ENCODE peak calls at places on chromosomes 13 and 19, in five cellular contexts. Z is cardiac fibroblast, O is AG09309, J is neural progenitor cell, Q is B cell. B is an unnamed sample.

GRCh38 chr13:41054212-41054877 is 7.0 kb upstream of the WBP4 start:
- DNase-seq in Z (peak), O (peak), J (peak), Q (peak), B (peak)

GRCh38 chr13:114134111-114134943 is 1.9 kb upstream of the RASA3 start:
- DNase-seq in Z (no peak), O (no peak), J (peak), Q (peak), B (no peak)

GRCh38 chr13:29922281-29922821 is 71.9 kb upstream of the UBL3 start:
- DNase-seq in Z (peak), O (no peak), J (no peak), Q (no peak), B (peak)

GRCh38 chr13:28522871-28523270 is 27.9 kb upstream of the FLT1 start:
- DNase-seq in Z (no peak), O (no peak), J (no peak), Q (no peak), B (no peak)

GRCh38 chr13:111537843-111538499 is 217.5 kb downstream of the TEX29 start:
- DNase-seq in Z (no peak), O (no peak), J (no peak), Q (no peak), B (no peak)

GRCh38 chr19:7534531-7534980 is 961 bp upstream of the PNPLA6 start:
- DNase-seq in Z (peak), O (peak), J (peak), Q (no peak), B (peak)

GRCh38 chr13:66780814-66781213 is 449.3 kb downstream of the PCDH9 start:
- DNase-seq in Z (peak), O (peak), J (no peak), Q (no peak), B (peak)

GRCh38 chr19:3606690-3607289 is at the start of gene TBXA2R:
- DNase-seq in Z (peak), O (no peak), J (peak), Q (peak), B (peak)

GRCh38 chr13:93716623-93717022 is 490.0 kb downstream of the GPC6 start:
- DNase-seq in Z (peak), O (no peak), J (no peak), Q (no peak), B (no peak)

GRCh38 chr19:49801966-49802661 is 11.0 kb downstream of the FUZ start:
- DNase-seq in Z (peak), O (no peak), J (peak), Q (no peak), B (peak)

GRCh38 chr19:4916292-4917082 is 7.2 kb downstream of the UHRF1 start:
- DNase-seq in Z (no peak), O (no peak), J (no peak), Q (peak), B (no peak)

GRCh38 chr19:29966594-29967249 is 24.7 kb downstream of the URI1 start:
- DNase-seq in Z (peak), O (no peak), J (no peak), Q (no peak), B (peak)
- TF ChIP-seq CTCF in Z (peak), O (peak), J (peak), Q (peak), B (no peak)

GRCh38 chr19:23823952-23824389 is 65.3 kb upstream of the ZNF681 start:
- DNase-seq in Z (peak), O (no peak), J (peak), Q (no peak), B (no peak)
- TF ChIP-seq CTCF in Z (peak), O (no peak), J (peak), Q (peak), B (no peak)

GRCh38 chr13:79406597-79406908 is 498 bp upstream of the RBM26 start:
- DNase-seq in Z (no peak), O (no peak), J (no peak), Q (no peak), B (no peak)
- TF ChIP-seq CTCF in Z (no peak), O (no peak), J (no peak), Q (no peak), B (no peak)

DNA sequence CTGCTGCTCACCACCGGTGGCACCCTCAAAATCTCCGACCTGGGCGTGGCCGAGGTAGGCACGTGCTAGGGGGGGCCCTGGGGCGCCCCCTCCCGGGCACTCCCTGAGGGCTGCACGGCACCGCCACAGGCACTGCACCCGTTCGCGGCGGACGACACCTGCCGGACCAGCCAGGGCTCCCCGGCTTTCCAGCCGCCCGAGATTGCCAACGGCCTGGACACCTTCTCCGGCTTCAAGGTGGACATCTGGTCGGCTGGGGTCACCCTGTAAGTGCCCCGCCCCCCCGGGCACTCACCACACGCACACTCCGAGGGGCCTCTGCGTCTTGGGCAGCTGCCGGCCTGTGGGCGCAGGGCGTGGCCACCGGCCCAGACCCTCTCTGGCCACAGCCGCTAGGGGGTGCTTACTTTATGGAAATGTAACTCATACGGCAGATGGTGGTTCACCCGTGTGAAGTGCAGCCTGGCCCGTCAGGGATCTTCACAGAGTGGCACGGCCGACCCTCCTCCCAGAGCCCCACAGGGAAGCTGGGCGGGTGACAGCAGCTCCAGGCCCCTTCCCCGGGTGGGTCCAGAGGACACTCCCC is 15.0 kb downstream of the STK11 start:
- DNase-seq in Z (no peak), O (no peak), J (no peak), Q (no peak), B (no peak)
- TF ChIP-seq CTCF in Z (peak), O (peak), J (no peak), Q (no peak), B (no peak)

DNA sequence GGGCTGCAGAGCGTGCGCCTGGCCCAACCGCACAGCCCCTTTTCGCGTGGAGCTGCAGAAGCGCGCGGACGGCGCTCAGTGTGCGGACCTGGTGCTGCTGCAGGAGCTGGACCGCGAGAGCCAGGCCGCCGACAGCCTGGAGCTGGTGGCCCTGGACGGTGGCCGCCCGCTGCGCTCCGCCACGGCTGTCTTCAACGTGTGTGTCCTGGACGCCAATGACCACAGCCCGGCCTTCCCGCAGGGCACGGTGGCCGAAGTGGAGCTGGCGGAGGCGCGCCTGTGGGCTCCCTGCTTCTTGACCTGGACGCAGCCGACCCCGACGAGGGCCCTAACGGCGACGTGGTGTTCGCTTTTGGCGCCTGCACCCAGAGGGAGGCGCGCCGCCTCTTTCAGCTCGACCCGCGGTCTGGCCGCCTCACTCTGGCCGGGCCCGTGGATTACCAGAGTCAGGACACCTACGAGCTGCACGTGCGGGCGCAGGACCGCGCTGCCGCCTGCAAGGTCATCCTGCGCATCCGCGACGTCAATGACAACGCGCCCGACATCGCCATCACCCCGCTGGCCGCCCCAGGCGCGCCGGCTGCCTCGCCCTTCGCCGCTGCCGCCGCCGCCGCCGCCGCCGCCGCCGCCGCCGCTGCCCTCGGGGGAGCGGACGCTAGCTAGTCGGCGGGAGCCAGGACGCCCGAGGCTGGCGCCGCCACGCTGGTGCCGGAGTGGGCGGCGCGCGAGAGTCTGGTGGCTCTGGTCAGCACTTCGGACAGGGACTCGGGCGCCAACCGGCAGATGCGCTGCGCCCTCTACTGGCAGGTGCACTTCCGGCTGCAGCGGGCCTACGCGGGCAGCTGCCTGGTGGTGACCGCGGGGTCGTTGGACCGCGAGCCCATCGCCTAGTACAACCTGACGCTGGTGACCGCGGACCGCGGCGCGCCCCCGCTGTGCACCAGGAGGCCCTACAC is 172.2 kb downstream of the OLFM4 start:
- DNase-seq in Z (peak), O (no peak), J (peak), Q (peak), B (no peak)
- TF ChIP-seq CTCF in Z (peak), O (no peak), J (peak), Q (no peak), B (peak)

GRCh38 chr13:26656919-26657318 is 99.4 kb downstream of the WASF3 start:
- DNase-seq in Z (peak), O (peak), J (peak), Q (no peak), B (peak)
- TF ChIP-seq CTCF in Z (no peak), O (peak), J (peak), Q (no peak), B (peak)

GRCh38 chr19:12867120-12868099 is 13.8 kb downstream of the DNASE2 start:
- DNase-seq in Z (peak), O (no peak), J (peak), Q (peak), B (peak)
- TF ChIP-seq CTCF in Z (no peak), O (no peak), J (peak), Q (no peak), B (no peak)

DNA sequence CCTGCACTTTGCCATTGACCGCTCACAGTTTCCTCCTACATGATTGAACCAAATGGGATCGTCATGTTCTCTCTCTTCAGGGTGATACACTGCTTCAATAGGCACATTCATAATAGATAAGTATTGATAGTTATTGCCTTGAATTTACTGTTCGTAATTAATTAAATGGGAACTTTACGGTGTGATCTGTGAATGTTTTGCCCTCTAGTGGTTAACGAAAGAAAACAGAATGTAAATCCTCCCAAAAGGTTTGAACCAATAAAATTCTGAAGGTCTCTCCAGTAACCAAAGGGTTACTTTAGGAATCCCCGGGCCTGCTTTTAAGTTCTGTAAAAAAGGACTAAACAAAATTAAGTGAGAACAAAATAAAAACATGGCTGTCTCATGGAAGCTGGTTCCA is 389.3 kb downstream of the DACH1 start:
- DNase-seq in Z (peak), O (no peak), J (peak), Q (no peak), B (no peak)
- TF ChIP-seq CTCF in Z (peak), O (no peak), J (peak), Q (no peak), B (peak)

B was measured in foreskin fibroblast.